ENCODE peak calls at places on chromosomes 16 and 17, in six cellular contexts. P, C, Z, H, Q and S are unnamed samples.
A peak's percentile ranks its signal among the peaks of the same experiment; 100 is the strongest.

GRCh38 chr16:2507679-2508064 is 6.1 kb upstream of the ATP6V0C start:
- DNase-seq in P (no peak), C (no peak), Z (no peak), H (no peak), Q (no peak), S (no peak)

GRCh38 chr16:87895641-87896141 is 26.4 kb upstream of the SLC7A5 start:
- DNase-seq in P (no peak), C (peak; percentile 91), Z (no peak), H (no peak), Q (no peak), S (no peak)

GRCh38 chr17:1709403-1709891 is 730 bp downstream of the TLCD2 start:
- DNase-seq in P (peak; percentile 35), C (peak; percentile 19), Z (no peak), H (no peak), Q (no peak), S (no peak)

GRCh38 chr16:23248261-23249194 is 53.6 kb upstream of the SCNN1B start:
- DNase-seq in P (no peak), C (no peak), Z (no peak), H (no peak), Q (no peak), S (no peak)

GRCh38 chr16:52581530-52581929 is 34.6 kb upstream of the TOX3 start:
- DNase-seq in P (peak; percentile 24), C (peak; percentile 15), Z (no peak), H (no peak), Q (no peak), S (peak; percentile 23)

GRCh38 chr16:69561901-69562300 is 3.9 kb upstream of the NFAT5 start:
- DNase-seq in P (no peak), C (peak; percentile 23), Z (no peak), H (no peak), Q (no peak), S (no peak)

GRCh38 chr16:4846503-4846900 is 586 bp downstream of the GLYR1 start:
- DNase-seq in P (peak; percentile 53), C (peak; percentile 74), Z (no peak), H (peak; percentile 63), Q (peak; percentile 72), S (no peak)

GRCh38 chr17:17359271-17359670 is 56.1 kb downstream of the NT5M start:
- DNase-seq in P (no peak), C (no peak), Z (no peak), H (no peak), Q (no peak), S (no peak)

GRCh38 chr16:17459903-17460521 is 10.7 kb downstream of the XYLT1 start:
- DNase-seq in P (no peak), C (peak; percentile 54), Z (no peak), H (no peak), Q (no peak), S (no peak)

GRCh38 chr17:48541036-48541573 is 3.8 kb downstream of the HOXB2 start:
- DNase-seq in P (peak; percentile 25), C (no peak), Z (no peak), H (no peak), Q (no peak), S (no peak)

GRCh38 chr16:23564964-23565363 is 7.4 kb downstream of the UBFD1 start:
- DNase-seq in P (no peak), C (no peak), Z (no peak), H (peak; percentile 59), Q (no peak), S (no peak)

GRCh38 chr17:77344038-77344437 is 203.3 kb downstream of the SEC14L1 start:
- DNase-seq in P (no peak), C (no peak), Z (no peak), H (no peak), Q (no peak), S (no peak)

GRCh38 chr17:77959216-77959925 is 868 bp downstream of the TNRC6C start:
- DNase-seq in P (peak; percentile 44), C (peak; percentile 21), Z (no peak), H (no peak), Q (peak; percentile 34), S (no peak)

GRCh38 chr17:57991537-57991936 is 3.5 kb upstream of the VEZF1 start:
- DNase-seq in P (no peak), C (no peak), Z (no peak), H (no peak), Q (no peak), S (no peak)

GRCh38 chr16:89873822-89874689 is 664 bp downstream of the TCF25 start:
- DNase-seq in P (peak; percentile 96), C (peak; percentile 96), Z (peak; percentile 94), H (peak; percentile 95), Q (peak; percentile 95), S (peak; percentile 30)

GRCh38 chr16:28162326-28162877 is 49.4 kb downstream of the XPO6 start:
- DNase-seq in P (no peak), C (no peak), Z (no peak), H (no peak), Q (no peak), S (peak; percentile 58)

GRCh38 chr16:65876624-65877023 is 489.9 kb upstream of the CDH5 start:
- DNase-seq in P (no peak), C (no peak), Z (no peak), H (no peak), Q (no peak), S (no peak)

GRCh38 chr17:50407921-50408320 is 10.6 kb upstream of the LRRC59 start:
- DNase-seq in P (no peak), C (no peak), Z (no peak), H (no peak), Q (no peak), S (no peak)

GRCh38 chr17:8382052-8382879 is 727 bp downstream of the RPL26 start:
- DNase-seq in P (no peak), C (peak; percentile 30), Z (no peak), H (no peak), Q (no peak), S (no peak)

GRCh38 chr16:67256701-67257230 is 8.0 kb downstream of the SLC9A5 start:
- DNase-seq in P (no peak), C (no peak), Z (no peak), H (no peak), Q (no peak), S (no peak)

GRCh38 chr17:48002208-48002919 is 31.5 kb downstream of the CDK5RAP3 start:
- DNase-seq in P (no peak), C (peak; percentile 90), Z (no peak), H (no peak), Q (no peak), S (peak; percentile 69)

GRCh38 chr17:53950207-53950857 is 127.6 kb downstream of the KIF2B start:
- DNase-seq in P (peak; percentile 82), C (peak; percentile 12), Z (no peak), H (no peak), Q (peak; percentile 3), S (peak; percentile 13)
- TF ChIP-seq CTCF in P (peak; percentile 78), C (peak; percentile 20), Z (no peak), H (no peak), Q (peak; percentile 39), S (peak; percentile 57)

DNA sequence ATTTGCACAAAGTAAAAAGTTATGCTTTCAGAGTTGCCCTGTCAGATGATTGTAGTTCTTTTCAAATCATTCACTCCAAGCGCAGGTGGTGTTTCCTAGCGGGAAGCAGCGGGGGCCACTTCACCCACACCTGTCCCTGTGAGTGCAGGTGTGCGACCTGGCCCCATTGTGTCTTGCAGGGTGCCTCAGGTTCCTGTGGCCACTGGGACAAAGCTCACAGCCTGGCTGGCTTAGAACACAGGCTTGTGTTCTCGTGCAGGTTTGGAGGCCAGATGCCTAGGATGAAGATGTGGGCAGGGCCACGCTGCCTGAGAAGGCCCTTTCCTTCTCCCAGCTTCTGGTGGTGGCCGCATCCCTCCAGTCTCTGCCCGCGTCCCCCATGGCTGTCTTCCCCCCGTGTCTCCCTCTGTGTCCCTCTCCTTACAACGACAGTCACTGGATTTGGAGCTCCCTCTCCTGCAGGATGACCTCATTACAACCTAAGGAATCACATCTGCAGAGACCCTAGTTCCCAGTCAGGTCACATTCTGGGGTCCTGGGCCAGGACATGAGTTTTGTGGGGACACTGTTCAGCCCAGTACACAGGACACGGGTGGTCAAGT is 90.5 kb downstream of the NPIPB11 start:
- DNase-seq in P (peak; percentile 54), C (no peak), Z (no peak), H (no peak), Q (no peak), S (no peak)
- TF ChIP-seq CTCF in P (peak; percentile 77), C (no peak), Z (peak; percentile 28), H (peak; percentile 11), Q (no peak), S (peak; percentile 42)

DNA sequence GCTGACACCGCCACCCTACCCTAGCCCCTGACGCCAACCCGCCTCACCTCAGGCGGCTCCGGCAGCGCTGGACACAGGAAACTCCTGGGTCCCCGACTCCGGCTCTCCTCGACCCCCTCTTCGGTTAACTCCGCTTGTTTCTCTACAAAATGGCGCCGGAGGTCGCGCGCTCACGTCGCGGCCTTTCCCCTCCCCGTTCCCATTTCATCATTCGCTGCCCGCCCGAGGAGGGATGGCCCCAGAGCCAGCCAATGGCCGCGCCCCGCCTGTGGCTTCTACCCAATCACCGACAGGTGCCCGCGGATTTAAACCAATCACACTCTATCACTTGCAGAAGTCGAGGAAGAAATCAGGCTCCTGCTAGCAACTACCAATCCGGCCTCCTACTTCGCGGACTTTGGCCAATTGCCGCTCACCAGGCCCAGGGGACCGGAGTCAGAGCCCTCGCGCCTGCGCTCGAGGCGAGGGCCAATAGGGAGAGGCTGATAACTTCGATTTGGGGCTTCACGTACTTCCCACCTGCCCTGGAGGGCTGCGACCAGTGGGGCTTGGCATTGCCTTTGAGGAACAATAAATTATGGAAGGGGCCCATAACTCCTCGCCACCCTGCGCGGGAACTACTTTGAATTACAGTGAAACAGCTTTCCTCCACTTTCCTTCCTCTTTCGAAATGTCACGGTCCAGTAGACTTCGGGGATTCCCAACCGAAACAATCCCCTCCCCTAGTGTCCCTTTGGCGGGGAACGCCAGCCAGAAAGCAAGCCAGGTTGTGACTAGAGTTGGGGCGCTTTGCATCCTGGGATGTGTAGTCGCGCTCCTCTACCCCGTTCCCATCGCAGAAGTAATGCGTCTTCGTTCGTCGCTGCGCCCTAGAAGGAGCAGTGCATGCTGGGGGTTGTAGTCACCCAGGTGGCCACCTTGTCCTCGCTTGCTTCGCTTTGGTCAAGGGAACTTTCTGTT is at the start of gene CNOT1:
- DNase-seq in P (peak; percentile 98), C (peak; percentile 100), Z (peak; percentile 98), H (peak; percentile 98), Q (peak; percentile 96), S (peak; percentile 97)
- TF ChIP-seq CTCF in P (no peak), C (no peak), Z (peak; percentile 82), H (no peak), Q (no peak), S (no peak)

GRCh38 chr17:75005291-75005690 is 7.2 kb upstream of the MRPL58 start:
- DNase-seq in P (no peak), C (no peak), Z (no peak), H (no peak), Q (no peak), S (no peak)

GRCh38 chr17:75003070-75003956 is 9.2 kb upstream of the MRPL58 start:
- DNase-seq in P (peak; percentile 86), C (no peak), Z (no peak), H (no peak), Q (no peak), S (no peak)

GRCh38 chr17:75003957-75004355 is 8.5 kb upstream of the MRPL58 start:
- DNase-seq in P (no peak), C (no peak), Z (no peak), H (no peak), Q (no peak), S (no peak)

GRCh38 chr17:75001915-75002843 is 10.3 kb upstream of the MRPL58 start:
- DNase-seq in P (no peak), C (peak; percentile 60), Z (no peak), H (no peak), Q (no peak), S (no peak)

DNA sequence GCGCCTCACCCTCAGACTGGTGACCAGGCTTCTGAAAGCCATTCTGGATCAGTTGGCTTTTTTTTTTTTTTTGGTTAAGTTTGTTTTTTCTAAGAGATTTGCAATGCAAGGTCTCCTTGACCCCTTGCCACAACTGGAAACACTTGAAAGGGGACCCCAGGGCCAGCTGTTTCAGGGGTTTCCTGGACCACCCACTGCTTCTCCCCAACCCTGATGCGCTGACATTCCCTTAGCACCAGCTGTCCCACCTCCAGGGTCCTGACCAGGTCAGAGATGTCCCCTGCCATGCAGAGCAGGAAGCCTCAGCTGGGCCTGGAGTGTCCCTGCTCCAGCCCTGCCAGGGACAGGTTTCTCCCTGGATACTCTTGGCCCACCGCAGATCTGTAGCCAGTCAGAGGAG is 8.1 kb upstream of the MRPL58 start:
- DNase-seq in P (no peak), C (no peak), Z (no peak), H (no peak), Q (no peak), S (no peak)
- TF ChIP-seq CTCF in P (no peak), C (no peak), Z (no peak), H (no peak), Q (no peak), S (no peak)